ENCODE peak calls at places on chromosomes 2 and 18, in seven cellular contexts. One of them, this sample, is unnamed.

GRCh38 chr2:98743835-98744234 is 12.9 kb upstream of the MGAT4A start:
- DNase-seq in PC-9: no peak
- DNase-seq in neural progenitor cell: no peak
- DNase-seq in body of pancreas: peak; percentile 61
- DNase-seq in GM12878: no peak
- DNase-seq in PC-3: no peak
- DNase-seq in adrenal gland: no peak
- DNase-seq in this sample: no peak

GRCh38 chr18:67200665-67201064 is 315.9 kb downstream of the DSEL start:
- DNase-seq in neural progenitor cell: no peak
- DNase-seq in GM12878: no peak
- DNase-seq in PC-9: no peak
- DNase-seq in body of pancreas: no peak
- DNase-seq in PC-3: no peak
- DNase-seq in adrenal gland: no peak
- DNase-seq in this sample: peak; percentile 46

GRCh38 chr2:6506311-6507258 is 359.1 kb downstream of the CMPK2 start:
- DNase-seq in body of pancreas: no peak
- DNase-seq in PC-9: no peak
- DNase-seq in GM12878: no peak
- DNase-seq in adrenal gland: no peak
- DNase-seq in PC-3: peak; percentile 71
- DNase-seq in neural progenitor cell: no peak
- DNase-seq in this sample: no peak

GRCh38 chr2:20411361-20411894 is 35.4 kb upstream of the RHOB start:
- DNase-seq in body of pancreas: peak; percentile 91
- DNase-seq in adrenal gland: peak; percentile 90
- DNase-seq in PC-9: peak; percentile 68
- DNase-seq in GM12878: no peak
- DNase-seq in PC-3: peak; percentile 89
- DNase-seq in neural progenitor cell: peak; percentile 78
- DNase-seq in this sample: peak; percentile 97

GRCh38 chr2:126761981-126762878 is 106.3 kb downstream of the GYPC start:
- DNase-seq in PC-3: no peak
- DNase-seq in GM12878: no peak
- DNase-seq in neural progenitor cell: no peak
- DNase-seq in adrenal gland: no peak
- DNase-seq in PC-9: no peak
- DNase-seq in body of pancreas: no peak
- DNase-seq in this sample: peak; percentile 11

GRCh38 chr2:107325983-107326786 is 440.2 kb upstream of the ST6GAL2 start:
- DNase-seq in neural progenitor cell: no peak
- DNase-seq in body of pancreas: no peak
- DNase-seq in GM12878: no peak
- DNase-seq in adrenal gland: no peak
- DNase-seq in PC-9: no peak
- DNase-seq in PC-3: no peak
- DNase-seq in this sample: no peak

GRCh38 chr2:127674241-127675209 is 805 bp downstream of the LIMS2 start:
- DNase-seq in GM12878: no peak
- DNase-seq in PC-9: no peak
- DNase-seq in adrenal gland: no peak
- DNase-seq in PC-3: peak; percentile 28
- DNase-seq in neural progenitor cell: peak; percentile 49
- DNase-seq in body of pancreas: no peak
- DNase-seq in this sample: peak; percentile 77

GRCh38 chr18:10877974-10878373 is 271.4 kb downstream of the PIEZO2 start:
- DNase-seq in PC-9: no peak
- DNase-seq in adrenal gland: no peak
- DNase-seq in PC-3: no peak
- DNase-seq in GM12878: no peak
- DNase-seq in neural progenitor cell: no peak
- DNase-seq in body of pancreas: no peak
- DNase-seq in this sample: no peak

GRCh38 chr2:14996306-14997014 is 363.9 kb downstream of the LRATD1 start:
- DNase-seq in GM12878: no peak
- DNase-seq in adrenal gland: no peak
- DNase-seq in neural progenitor cell: no peak
- DNase-seq in body of pancreas: no peak
- DNase-seq in PC-9: no peak
- DNase-seq in PC-3: no peak
- DNase-seq in this sample: no peak

DNA sequence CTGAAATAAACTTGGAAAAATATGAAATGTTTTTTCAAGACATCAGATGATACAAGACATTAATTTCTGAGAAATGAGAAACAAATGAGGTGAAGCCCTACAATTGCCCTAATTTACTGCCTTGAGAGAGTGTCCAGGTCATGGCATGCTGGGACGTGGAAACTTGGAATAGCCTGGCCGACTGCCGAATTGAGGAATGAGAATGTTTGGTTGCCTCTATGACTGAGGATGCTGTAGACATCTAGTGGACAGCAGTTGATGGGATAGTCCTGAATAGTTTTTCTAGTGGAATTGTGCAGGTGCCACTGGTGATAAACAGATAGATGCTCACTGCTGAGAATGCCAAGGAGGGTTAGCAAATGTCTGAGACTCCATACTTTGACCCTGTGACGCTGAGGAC is 56.4 kb upstream of the CWC22 start:
- DNase-seq in neural progenitor cell: no peak
- DNase-seq in GM12878: no peak
- DNase-seq in adrenal gland: no peak
- DNase-seq in body of pancreas: no peak
- DNase-seq in PC-3: no peak
- DNase-seq in PC-9: no peak
- DNase-seq in this sample: no peak
- TF ChIP-seq CTCF in neural progenitor cell: no peak
- TF ChIP-seq CTCF in GM12878: no peak
- TF ChIP-seq CTCF in adrenal gland: no peak
- TF ChIP-seq CTCF in body of pancreas: no peak
- TF ChIP-seq CTCF in PC-3: no peak
- TF ChIP-seq CTCF in PC-9: no peak
- TF ChIP-seq CTCF in this sample: no peak

GRCh38 chr2:205555816-205556215 is 126.5 kb upstream of the NRP2 start:
- DNase-seq in PC-9: no peak
- DNase-seq in body of pancreas: no peak
- DNase-seq in GM12878: no peak
- DNase-seq in adrenal gland: no peak
- DNase-seq in PC-3: no peak
- DNase-seq in neural progenitor cell: no peak
- DNase-seq in this sample: no peak
- H3K36me3 ChIP-seq in PC-9: no peaks in the 10 kb centered on the region
- H3K36me3 ChIP-seq in body of pancreas: no peaks in the 10 kb centered on the region
- H3K36me3 ChIP-seq in GM12878: no peaks in the 10 kb centered on the region
- H3K36me3 ChIP-seq in adrenal gland: no peaks in the 10 kb centered on the region
- H3K36me3 ChIP-seq in PC-3: no peaks in the 10 kb centered on the region
- H3K36me3 ChIP-seq in neural progenitor cell: no peaks in the 10 kb centered on the region
- H3K36me3 ChIP-seq in this sample: no peaks in the 10 kb centered on the region

DNA sequence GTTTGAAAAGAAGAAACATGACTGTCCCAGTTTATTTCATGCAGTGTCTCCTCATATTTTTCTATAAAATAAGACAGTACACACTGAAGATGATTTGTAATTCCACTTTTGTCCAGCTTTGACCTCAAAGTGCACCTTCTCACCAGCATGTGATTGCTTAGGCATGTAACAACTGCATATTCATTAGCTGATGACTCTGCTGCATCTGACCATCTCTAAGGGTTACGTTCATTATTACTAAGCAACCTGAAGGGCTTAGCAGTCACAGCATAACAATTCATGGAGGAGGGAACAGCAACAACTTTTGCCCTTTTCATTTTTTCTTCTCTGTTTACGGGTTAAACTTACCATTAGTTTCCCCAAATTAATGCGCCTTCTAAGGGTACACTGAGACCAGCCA is 330.6 kb upstream of the PIK3C3 start:
- DNase-seq in GM12878: no peak
- DNase-seq in adrenal gland: no peak
- DNase-seq in PC-9: no peak
- DNase-seq in neural progenitor cell: no peak
- DNase-seq in body of pancreas: no peak
- DNase-seq in PC-3: no peak
- DNase-seq in this sample: no peak
- H3K4me1 ChIP-seq in GM12878: no peaks in the 10 kb centered on the region
- H3K4me1 ChIP-seq in adrenal gland: no peaks in the 10 kb centered on the region
- H3K4me1 ChIP-seq in PC-9: no peaks in the 10 kb centered on the region
- H3K4me1 ChIP-seq in neural progenitor cell: no peaks in the 10 kb centered on the region
- H3K4me1 ChIP-seq in body of pancreas: no peaks in the 10 kb centered on the region
- H3K4me1 ChIP-seq in PC-3: no peaks in the 10 kb centered on the region
- H3K4me1 ChIP-seq in this sample: no peaks in the 10 kb centered on the region

GRCh38 chr18:59039449-59039848 is 100.2 kb upstream of the SEC11C start:
- DNase-seq in adrenal gland: no peak
- DNase-seq in body of pancreas: no peak
- DNase-seq in PC-9: no peak
- DNase-seq in GM12878: no peak
- DNase-seq in PC-3: no peak
- DNase-seq in neural progenitor cell: no peak
- DNase-seq in this sample: peak; percentile 23

GRCh38 chr18:59032308-59032707 is 107.4 kb upstream of the SEC11C start:
- DNase-seq in adrenal gland: no peak
- DNase-seq in body of pancreas: no peak
- DNase-seq in neural progenitor cell: no peak
- DNase-seq in GM12878: no peak
- DNase-seq in PC-3: no peak
- DNase-seq in PC-9: no peak
- DNase-seq in this sample: peak; percentile 39

GRCh38 chr18:59033361-59033760 is 106.3 kb upstream of the SEC11C start:
- DNase-seq in GM12878: no peak
- DNase-seq in adrenal gland: no peak
- DNase-seq in PC-9: no peak
- DNase-seq in neural progenitor cell: no peak
- DNase-seq in body of pancreas: no peak
- DNase-seq in PC-3: no peak
- DNase-seq in this sample: peak; percentile 60

GRCh38 chr18:59038295-59039039 is 101.2 kb upstream of the SEC11C start:
- DNase-seq in GM12878: no peak
- DNase-seq in PC-9: no peak
- DNase-seq in body of pancreas: no peak
- DNase-seq in neural progenitor cell: no peak
- DNase-seq in adrenal gland: no peak
- DNase-seq in PC-3: no peak
- DNase-seq in this sample: no peak

GRCh38 chr18:59035591-59035990 is 104.1 kb upstream of the SEC11C start:
- DNase-seq in PC-3: no peak
- DNase-seq in neural progenitor cell: no peak
- DNase-seq in body of pancreas: no peak
- DNase-seq in PC-9: no peak
- DNase-seq in GM12878: no peak
- DNase-seq in adrenal gland: no peak
- DNase-seq in this sample: peak; percentile 29
- TF ChIP-seq CTCF in PC-3: no peak
- TF ChIP-seq CTCF in neural progenitor cell: no peak
- TF ChIP-seq CTCF in body of pancreas: no peak
- TF ChIP-seq CTCF in PC-9: no peak
- TF ChIP-seq CTCF in GM12878: no peak
- TF ChIP-seq CTCF in adrenal gland: no peak
- TF ChIP-seq CTCF in this sample: no peak

GRCh38 chr18:48671561-48671945 is 132.7 kb downstream of the CTIF start:
- DNase-seq in body of pancreas: no peak
- DNase-seq in PC-3: no peak
- DNase-seq in neural progenitor cell: no peak
- DNase-seq in GM12878: no peak
- DNase-seq in PC-9: no peak
- DNase-seq in adrenal gland: no peak
- DNase-seq in this sample: no peak

GRCh38 chr18:48672671-48673340 is 134.0 kb downstream of the CTIF start:
- DNase-seq in adrenal gland: no peak
- DNase-seq in body of pancreas: no peak
- DNase-seq in PC-9: no peak
- DNase-seq in GM12878: no peak
- DNase-seq in neural progenitor cell: no peak
- DNase-seq in PC-3: no peak
- DNase-seq in this sample: no peak

GRCh38 chr18:48669991-48670750 is 131.3 kb downstream of the CTIF start:
- DNase-seq in body of pancreas: no peak
- DNase-seq in PC-3: no peak
- DNase-seq in GM12878: no peak
- DNase-seq in adrenal gland: no peak
- DNase-seq in neural progenitor cell: no peak
- DNase-seq in PC-9: no peak
- DNase-seq in this sample: no peak

GRCh38 chr18:48669180-48669675 is 130.4 kb downstream of the CTIF start:
- DNase-seq in body of pancreas: no peak
- DNase-seq in PC-9: no peak
- DNase-seq in neural progenitor cell: no peak
- DNase-seq in GM12878: no peak
- DNase-seq in adrenal gland: no peak
- DNase-seq in PC-3: no peak
- DNase-seq in this sample: no peak

DNA sequence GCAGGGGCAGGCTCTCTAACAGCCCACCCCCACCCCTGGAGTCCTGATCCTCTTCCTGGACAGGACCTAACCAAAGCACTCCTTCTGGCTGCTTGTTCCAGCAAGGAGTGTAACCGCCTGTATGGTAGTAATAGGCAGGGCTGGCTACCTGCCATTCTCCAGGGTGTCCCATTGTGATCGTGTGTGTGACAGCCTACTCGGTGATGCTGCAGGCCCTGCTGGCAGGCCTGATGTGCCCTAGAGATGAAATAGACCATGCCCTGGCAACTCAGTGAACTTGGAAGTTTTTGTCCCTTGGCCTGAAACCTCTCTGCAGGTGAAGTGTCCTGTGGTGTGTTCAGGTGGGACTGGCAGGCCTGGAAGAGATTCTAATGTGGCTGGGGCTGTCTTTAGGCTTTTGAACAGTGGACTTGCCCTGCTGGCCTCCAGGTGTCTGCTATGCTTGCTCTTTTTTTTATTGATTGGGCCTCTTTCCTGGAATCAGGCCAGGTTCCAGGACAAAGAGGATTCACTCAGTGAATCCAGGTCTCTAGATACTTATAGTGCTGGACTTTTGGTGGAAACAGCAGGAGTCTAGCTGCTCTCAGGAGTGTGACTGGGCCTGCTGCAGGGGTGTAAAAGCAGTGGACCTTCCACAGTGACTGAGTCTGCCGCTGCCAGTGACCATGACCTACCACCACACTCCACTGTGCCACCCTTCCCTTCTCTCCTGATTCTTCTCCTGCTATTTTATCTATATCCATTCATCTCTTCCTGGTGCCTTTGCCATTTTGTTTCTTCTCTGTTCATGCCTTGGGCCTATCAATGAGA is 132.1 kb downstream of the CTIF start:
- DNase-seq in neural progenitor cell: no peak
- DNase-seq in body of pancreas: no peak
- DNase-seq in PC-3: no peak
- DNase-seq in adrenal gland: no peak
- DNase-seq in GM12878: no peak
- DNase-seq in PC-9: no peak
- DNase-seq in this sample: no peak
- H3K36me3 ChIP-seq in neural progenitor cell: no peaks in the 10 kb centered on the region
- H3K36me3 ChIP-seq in body of pancreas: no peaks in the 10 kb centered on the region
- H3K36me3 ChIP-seq in PC-3: no peaks in the 10 kb centered on the region
- H3K36me3 ChIP-seq in adrenal gland: no peaks in the 10 kb centered on the region
- H3K36me3 ChIP-seq in GM12878: no peaks in the 10 kb centered on the region
- H3K36me3 ChIP-seq in PC-9: no peaks in the 10 kb centered on the region
- H3K36me3 ChIP-seq in this sample: peaks cover 40% of the 10 kb centered on the region

This sample was measured in endodermal cell.